ENCODE peak calls at places on chromosomes 11 and 22, in four cellular contexts. Q is SK-N-SH, C is K562, P is HepG2. R is an unnamed sample.

GRCh38 chr11:35953081-35953480 is 9.2 kb downstream of the LDLRAD3 start:
- DNase-seq in P (no peak), C (no peak), Q (peak; percentile 56), R (no peak)

GRCh38 chr11:2860636-2861035 is 24.9 kb downstream of the CDKN1C start:
- DNase-seq in P (peak; percentile 57), Q (no peak), C (no peak), R (no peak)

GRCh38 chr11:32255876-32256275 is 165.0 kb downstream of the RCN1 start:
- DNase-seq in P (no peak), Q (no peak), C (no peak), R (no peak)

GRCh38 chr11:118076754-118077281 is at the start of gene TMPRSS4:
- DNase-seq in C (no peak), P (no peak), Q (no peak), R (peak; percentile 61)

GRCh38 chr11:115699733-115700132 is 195.5 kb upstream of the CADM1 start:
- DNase-seq in P (no peak), C (no peak), Q (no peak), R (no peak)

GRCh38 chr11:71272161-71272560 is 19.8 kb upstream of the SHANK2 start:
- DNase-seq in Q (no peak), P (no peak), C (no peak), R (no peak)

GRCh38 chr22:39299829-39300178 is 19.6 kb downstream of the RPL3 start:
- DNase-seq in P (no peak), C (no peak), Q (no peak), R (no peak)

GRCh38 chr11:71129624-71130023 is 122.8 kb downstream of the SHANK2 start:
- DNase-seq in P (no peak), Q (no peak), C (no peak), R (no peak)

GRCh38 chr11:95891423-95892177 is 32.3 kb downstream of the MTMR2 start:
- DNase-seq in C (no peak), P (no peak), Q (no peak), R (no peak)

GRCh38 chr22:47190957-47191323 is 428.5 kb downstream of the TBC1D22A start:
- DNase-seq in C (no peak), P (no peak), Q (no peak), R (peak; percentile 8)

GRCh38 chr11:124825876-124826275 is 25.7 kb upstream of the MSANTD2 start:
- DNase-seq in Q (no peak), C (no peak), P (no peak), R (no peak)

GRCh38 chr11:103433380-103433779 is 324.2 kb downstream of the DYNC2H1 start:
- DNase-seq in Q (no peak), C (no peak), P (no peak), R (no peak)

GRCh38 chr22:44224166-44224565 is 43.4 kb downstream of the PARVG start:
- DNase-seq in P (no peak), Q (no peak), C (no peak), R (no peak)

GRCh38 chr22:30968015-30968923 is at the start of gene MORC2:
- DNase-seq in C (peak; percentile 73), Q (no peak), P (peak; percentile 58), R (no peak)

GRCh38 chr11:88604255-88604654 is 266.7 kb upstream of the CTSC start:
- DNase-seq in Q (no peak), P (no peak), C (no peak), R (no peak)

GRCh38 chr11:119874660-119875238 is 145.7 kb upstream of the NECTIN1 start:
- DNase-seq in P (no peak), C (no peak), Q (peak; percentile 64), R (no peak)
- TF ChIP-seq ELF1 in P (no peak), C (no peak), Q (no peak), R (no peak)

GRCh38 chr22:42865536-42865935 is 8.5 kb upstream of the ARFGAP3 start:
- DNase-seq in Q (no peak), C (no peak), P (no peak), R (no peak)

GRCh38 chr22:42857845-42858481 is 890 bp upstream of the ARFGAP3 start:
- DNase-seq in Q (no peak), P (peak; percentile 14), C (no peak), R (no peak)

GRCh38 chr22:42863349-42863911 is 6.4 kb upstream of the ARFGAP3 start:
- DNase-seq in P (no peak), Q (no peak), C (no peak), R (peak; percentile 43)

GRCh38 chr22:42866100-42866499 is 9.0 kb upstream of the ARFGAP3 start:
- DNase-seq in C (no peak), P (no peak), Q (no peak), R (no peak)

GRCh38 chr22:42862045-42862734 is 5.1 kb upstream of the ARFGAP3 start:
- DNase-seq in C (no peak), P (peak; percentile 62), Q (no peak), R (no peak)
- H3K4me3 ChIP-seq in C (no peak overlapping the region), P (no peak overlapping the region), Q (no peak overlapping the region), R (no peak overlapping the region)

GRCh38 chr11:129333873-129334272 is 41.8 kb upstream of the BARX2 start:
- DNase-seq in P (no peak), Q (no peak), C (no peak), R (no peak)
- TF ChIP-seq ELF1 in P (no peak), Q (no peak), C (no peak), R (no peak)

GRCh38 chr22:19891350-19892248 is 36.9 kb upstream of the GNB1L start:
- DNase-seq in Q (peak; percentile 89), C (peak; percentile 99), P (peak; percentile 71), R (no peak)
- H3K4me3 ChIP-seq in Q (no peak overlapping the region), C (no peak overlapping the region), P (no peak overlapping the region), R (no peak overlapping the region)

DNA sequence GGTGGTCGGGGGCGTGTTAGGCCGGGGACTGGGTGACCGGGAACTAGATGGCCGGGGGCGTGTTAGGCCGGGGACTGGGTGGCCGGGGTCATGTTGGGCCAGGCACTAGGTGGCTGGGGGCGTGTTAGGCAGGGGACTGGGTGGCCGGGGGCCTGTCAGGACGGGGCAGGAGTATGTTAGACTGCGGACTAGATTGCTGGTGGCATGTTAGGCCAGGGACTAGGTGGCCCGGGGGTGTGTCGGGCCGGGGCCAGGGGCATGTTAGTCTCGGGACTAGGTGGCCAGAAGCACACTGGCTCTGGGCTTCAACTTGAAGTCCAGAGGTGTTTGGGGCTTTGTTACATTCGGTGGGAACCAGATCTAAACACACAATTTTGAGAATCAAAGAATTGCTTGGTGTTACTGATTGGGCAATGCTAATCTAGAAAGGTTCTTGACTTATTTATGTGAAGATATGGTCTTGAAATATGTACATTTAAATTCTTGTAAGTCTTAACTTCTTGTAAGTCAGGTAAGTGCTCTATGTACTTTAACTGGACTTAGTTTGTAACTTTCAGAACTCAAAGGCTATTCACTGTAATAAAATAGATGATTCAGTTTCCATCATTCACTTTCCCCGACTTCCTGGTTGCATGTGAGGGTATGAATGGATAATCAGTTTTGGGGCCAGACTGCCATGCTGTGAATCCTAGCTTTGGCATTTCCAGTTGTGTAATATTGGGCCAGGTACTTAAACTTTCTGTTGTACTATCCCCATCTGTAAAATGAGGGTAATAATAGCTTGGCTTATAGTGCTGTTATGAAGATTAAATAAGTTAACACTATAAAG is 1.1 kb downstream of the EXT2 start:
- DNase-seq in C (peak; percentile 29), P (no peak), Q (no peak), R (no peak)
- TF ChIP-seq ELF1 in C (no peak), P (no peak), Q (no peak), R (no peak)

GRCh38 chr11:110738641-110739040 is 26.4 kb upstream of the ARHGAP20 start:
- DNase-seq in C (no peak), Q (no peak), P (no peak), R (no peak)
- H3K4me3 ChIP-seq in C (no peak overlapping the region), Q (no peak overlapping the region), P (no peak overlapping the region), R (no peak overlapping the region)

DNA sequence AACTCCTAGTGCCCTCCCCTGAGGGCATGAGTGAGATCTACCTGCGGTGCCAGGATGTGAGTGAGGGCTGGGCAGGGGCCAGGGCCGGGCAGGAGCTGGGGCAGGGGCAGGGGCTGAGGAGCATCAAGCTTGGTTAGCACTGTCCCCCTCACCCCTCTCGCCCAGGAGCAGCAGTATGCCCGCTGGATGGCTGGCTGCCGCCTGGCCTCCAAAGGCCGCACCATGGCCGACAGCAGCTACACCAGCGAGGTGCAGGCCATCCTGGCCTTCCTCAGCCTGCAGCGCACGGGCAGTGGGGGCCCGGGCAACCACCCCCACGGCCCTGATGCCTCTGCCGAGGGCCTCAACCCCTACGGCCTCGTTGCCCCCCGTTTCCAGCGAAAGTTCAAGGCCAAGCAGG is 5.7 kb downstream of the TRPT1 start:
- DNase-seq in Q (no peak), P (no peak), C (no peak), R (no peak)
- TF ChIP-seq ELF1 in Q (no peak), P (no peak), C (no peak), R (no peak)

GRCh38 chr11:15663778-15664218 is 549.1 kb downstream of the INSC start:
- DNase-seq in C (no peak), Q (no peak), P (no peak), R (no peak)
- H3K4me3 ChIP-seq in C (no peak overlapping the region), Q (no peak overlapping the region), P (no peak overlapping the region), R (no peak overlapping the region)